ENCODE peak calls at places on chromosomes 1 and 21, in five cellular contexts. One of them, this sample, is unnamed.

GRCh38 chr1:151868404-151868980 is 15.0 kb upstream of the THEM5 start:
- DNase-seq in transverse colon: no peak
- DNase-seq in PC-3: no peak
- DNase-seq in tibial nerve: no peak
- DNase-seq in fibroblast of lung: no peak
- DNase-seq in this sample: no peak

GRCh38 chr1:201737350-201738060 is 91.5 kb upstream of the IPO9 start:
- DNase-seq in PC-3: no peak
- DNase-seq in tibial nerve: no peak
- DNase-seq in transverse colon: peak
- DNase-seq in fibroblast of lung: peak
- DNase-seq in this sample: peak

GRCh38 chr1:25642710-25643109 is 26.1 kb downstream of the MAN1C1 start:
- DNase-seq in transverse colon: peak
- DNase-seq in PC-3: no peak
- DNase-seq in fibroblast of lung: peak
- DNase-seq in tibial nerve: no peak
- DNase-seq in this sample: no peak

GRCh38 chr1:182205378-182206022 is 144.0 kb upstream of the ZNF648 start:
- DNase-seq in transverse colon: no peak
- DNase-seq in PC-3: no peak
- DNase-seq in tibial nerve: no peak
- DNase-seq in fibroblast of lung: no peak
- DNase-seq in this sample: no peak

GRCh38 chr21:43345746-43346409 is 81.1 kb downstream of the SIK1 start:
- DNase-seq in tibial nerve: no peak
- DNase-seq in transverse colon: no peak
- DNase-seq in fibroblast of lung: peak
- DNase-seq in PC-3: peak
- DNase-seq in this sample: no peak

GRCh38 chr1:204624631-204625216 is 60.8 kb downstream of the LRRN2 start:
- DNase-seq in PC-3: no peak
- DNase-seq in tibial nerve: no peak
- DNase-seq in fibroblast of lung: no peak
- DNase-seq in transverse colon: no peak
- DNase-seq in this sample: no peak

GRCh38 chr1:101302831-101303511 is 66.2 kb downstream of the S1PR1 start:
- DNase-seq in fibroblast of lung: peak
- DNase-seq in PC-3: no peak
- DNase-seq in transverse colon: no peak
- DNase-seq in tibial nerve: no peak
- DNase-seq in this sample: no peak

GRCh38 chr1:185249563-185249962 is 67.5 kb downstream of the IVNS1ABP start:
- DNase-seq in PC-3: no peak
- DNase-seq in tibial nerve: no peak
- DNase-seq in fibroblast of lung: no peak
- DNase-seq in transverse colon: no peak
- DNase-seq in this sample: no peak

GRCh38 chr21:37219766-37220432 is 47.2 kb downstream of the VPS26C start:
- DNase-seq in fibroblast of lung: peak
- DNase-seq in tibial nerve: no peak
- DNase-seq in PC-3: no peak
- DNase-seq in transverse colon: no peak
- DNase-seq in this sample: no peak
- H3K4me3 ChIP-seq in fibroblast of lung: peak
- H3K4me3 ChIP-seq in tibial nerve: peak
- H3K4me3 ChIP-seq in PC-3: peak
- H3K4me3 ChIP-seq in transverse colon: no peak
- H3K4me3 ChIP-seq in this sample: peak

DNA sequence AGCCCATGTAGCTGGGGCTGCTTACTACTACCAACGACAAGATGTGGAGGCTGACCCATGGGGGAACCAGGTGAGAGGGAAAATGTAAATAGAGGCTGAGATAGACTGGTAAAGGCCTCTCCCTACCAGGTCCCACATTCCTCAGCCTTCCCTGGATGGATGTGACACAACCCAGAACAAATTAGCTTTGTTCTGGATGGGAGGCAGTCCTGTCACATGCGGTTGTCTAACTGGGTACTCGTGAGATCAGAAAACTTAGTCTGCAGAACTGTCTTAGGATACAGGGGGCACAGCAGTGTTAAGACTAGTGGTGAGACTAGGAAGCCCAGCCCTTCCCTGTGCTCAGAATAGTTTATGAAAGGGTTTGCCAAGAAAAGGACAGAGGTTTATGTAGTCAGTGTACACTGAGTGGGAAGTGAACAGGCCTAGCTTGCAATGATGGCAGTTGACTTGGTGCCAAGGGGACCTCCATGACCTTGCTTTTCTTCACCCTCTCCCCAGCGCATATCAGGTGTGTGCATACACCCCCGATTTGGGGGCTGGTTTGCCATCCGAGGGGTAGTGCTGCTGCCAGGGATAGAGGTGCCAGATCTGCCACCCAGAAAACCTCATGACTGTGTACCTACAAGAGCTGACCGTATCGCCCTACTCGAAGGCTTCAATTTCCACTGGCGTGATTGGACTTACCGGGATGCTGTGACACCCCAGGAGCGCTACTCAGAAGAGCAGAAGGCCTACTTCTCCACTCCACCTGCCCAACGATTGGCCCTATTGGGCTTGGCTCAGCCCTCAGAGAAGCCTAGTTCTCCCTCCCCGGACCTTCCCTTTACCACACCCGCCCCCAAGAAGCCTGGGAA is 8.4 kb downstream of the MMACHC start:
- DNase-seq in fibroblast of lung: no peak
- DNase-seq in transverse colon: no peak
- DNase-seq in PC-3: no peak
- DNase-seq in tibial nerve: no peak
- DNase-seq in this sample: no peak
- TF ChIP-seq CTCF in fibroblast of lung: peak
- TF ChIP-seq CTCF in transverse colon: no peak
- TF ChIP-seq CTCF in PC-3: peak
- TF ChIP-seq CTCF in tibial nerve: no peak
- TF ChIP-seq CTCF in this sample: no peak

DNA sequence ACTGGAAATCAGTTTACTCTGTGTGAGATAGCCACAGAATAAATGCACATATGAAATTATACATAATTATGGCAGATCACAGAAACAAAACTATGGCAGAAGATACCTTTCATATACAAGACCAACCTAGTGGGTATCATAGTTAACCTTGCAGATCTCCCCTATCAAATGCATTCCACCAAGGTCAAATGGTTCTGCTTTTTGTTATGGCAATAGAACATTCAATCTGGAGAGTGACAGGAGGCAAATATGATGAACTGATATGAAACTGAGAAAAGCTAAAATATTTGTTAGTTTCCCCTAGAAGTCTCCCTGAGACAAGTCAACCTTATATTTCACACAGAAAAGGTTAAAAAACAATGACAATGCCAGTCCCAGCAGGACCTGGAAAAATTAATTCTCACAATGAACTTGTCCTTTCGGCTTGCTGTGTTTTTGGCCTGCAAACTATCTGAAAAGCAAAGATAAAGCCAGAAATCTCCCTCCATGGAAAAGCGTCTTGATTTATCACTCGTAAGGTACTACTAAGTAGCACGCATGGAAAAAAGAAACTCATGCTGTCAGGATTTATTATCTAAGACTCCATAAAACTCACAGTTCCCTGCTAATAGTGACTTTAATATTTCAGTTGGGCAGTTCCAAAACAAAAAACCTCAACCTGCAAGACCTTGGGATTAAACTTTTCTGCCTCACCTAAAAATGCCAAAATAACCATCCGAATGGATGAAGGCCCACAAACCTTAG is 174.3 kb downstream of the TGFBR3 start:
- DNase-seq in PC-3: no peak
- DNase-seq in fibroblast of lung: no peak
- DNase-seq in transverse colon: no peak
- DNase-seq in tibial nerve: no peak
- DNase-seq in this sample: no peak
- H3K4me3 ChIP-seq in PC-3: no peak
- H3K4me3 ChIP-seq in fibroblast of lung: no peak
- H3K4me3 ChIP-seq in transverse colon: no peak
- H3K4me3 ChIP-seq in tibial nerve: no peak
- H3K4me3 ChIP-seq in this sample: no peak

DNA sequence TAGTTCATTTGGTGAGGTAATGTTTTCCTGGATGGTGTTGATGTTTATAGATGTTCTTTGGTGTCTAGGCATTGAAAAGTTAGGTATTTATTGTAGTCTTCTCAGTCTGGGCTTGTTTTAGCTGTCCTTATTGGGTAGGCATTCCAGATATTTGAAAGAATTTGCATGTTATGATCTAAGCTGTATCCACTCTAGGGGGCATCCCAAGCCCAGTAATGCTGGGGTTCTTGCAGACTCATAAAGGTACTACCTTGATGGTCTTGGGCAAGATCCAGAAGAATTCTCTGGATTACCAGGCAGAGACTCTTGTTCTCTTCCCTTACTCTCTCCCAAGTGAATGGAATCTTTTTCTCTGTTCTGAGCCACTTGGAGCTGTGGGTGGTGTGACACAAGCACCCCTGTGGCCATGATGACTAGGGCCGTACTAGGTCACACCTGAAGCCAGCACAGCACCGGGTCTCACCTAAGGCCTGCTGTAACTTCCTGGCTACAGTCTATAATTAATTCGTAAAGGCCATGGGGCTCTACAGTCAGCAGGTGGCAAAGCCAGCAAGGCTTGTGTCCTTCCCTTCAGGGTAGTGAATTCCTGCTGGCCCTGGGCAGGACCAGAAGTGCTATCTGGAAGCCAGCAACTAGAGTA is 74.8 kb upstream of the PDE4B start:
- DNase-seq in transverse colon: no peak
- DNase-seq in fibroblast of lung: peak
- DNase-seq in PC-3: peak
- DNase-seq in tibial nerve: no peak
- DNase-seq in this sample: peak
- TF ChIP-seq CTCF in transverse colon: no peak
- TF ChIP-seq CTCF in fibroblast of lung: peak
- TF ChIP-seq CTCF in PC-3: peak
- TF ChIP-seq CTCF in tibial nerve: no peak
- TF ChIP-seq CTCF in this sample: peak

DNA sequence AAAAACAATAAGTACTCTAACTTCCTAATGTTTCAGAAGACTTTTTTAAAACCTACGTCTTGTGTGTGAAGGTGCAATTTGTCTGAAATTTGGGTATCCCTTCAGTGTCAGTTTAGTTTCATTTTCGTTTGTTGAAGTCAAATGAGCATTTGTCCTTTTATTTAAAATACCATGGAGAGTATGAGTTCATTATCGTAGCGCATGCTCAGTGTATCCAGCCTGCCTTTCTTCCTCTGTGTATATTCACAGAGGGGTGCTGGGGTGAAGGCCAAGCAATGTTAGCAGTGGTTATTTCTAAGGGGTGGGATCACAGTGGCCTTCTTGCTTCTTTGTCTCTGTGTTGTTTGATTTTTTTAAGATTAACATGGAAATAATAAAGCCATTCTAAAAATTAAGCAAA is 43.2 kb downstream of the CNN3 start:
- DNase-seq in tibial nerve: no peak
- DNase-seq in transverse colon: no peak
- DNase-seq in PC-3: no peak
- DNase-seq in fibroblast of lung: peak
- DNase-seq in this sample: no peak
- H3K4me3 ChIP-seq in tibial nerve: peak
- H3K4me3 ChIP-seq in transverse colon: no peak
- H3K4me3 ChIP-seq in PC-3: no peak
- H3K4me3 ChIP-seq in fibroblast of lung: no peak
- H3K4me3 ChIP-seq in this sample: no peak

DNA sequence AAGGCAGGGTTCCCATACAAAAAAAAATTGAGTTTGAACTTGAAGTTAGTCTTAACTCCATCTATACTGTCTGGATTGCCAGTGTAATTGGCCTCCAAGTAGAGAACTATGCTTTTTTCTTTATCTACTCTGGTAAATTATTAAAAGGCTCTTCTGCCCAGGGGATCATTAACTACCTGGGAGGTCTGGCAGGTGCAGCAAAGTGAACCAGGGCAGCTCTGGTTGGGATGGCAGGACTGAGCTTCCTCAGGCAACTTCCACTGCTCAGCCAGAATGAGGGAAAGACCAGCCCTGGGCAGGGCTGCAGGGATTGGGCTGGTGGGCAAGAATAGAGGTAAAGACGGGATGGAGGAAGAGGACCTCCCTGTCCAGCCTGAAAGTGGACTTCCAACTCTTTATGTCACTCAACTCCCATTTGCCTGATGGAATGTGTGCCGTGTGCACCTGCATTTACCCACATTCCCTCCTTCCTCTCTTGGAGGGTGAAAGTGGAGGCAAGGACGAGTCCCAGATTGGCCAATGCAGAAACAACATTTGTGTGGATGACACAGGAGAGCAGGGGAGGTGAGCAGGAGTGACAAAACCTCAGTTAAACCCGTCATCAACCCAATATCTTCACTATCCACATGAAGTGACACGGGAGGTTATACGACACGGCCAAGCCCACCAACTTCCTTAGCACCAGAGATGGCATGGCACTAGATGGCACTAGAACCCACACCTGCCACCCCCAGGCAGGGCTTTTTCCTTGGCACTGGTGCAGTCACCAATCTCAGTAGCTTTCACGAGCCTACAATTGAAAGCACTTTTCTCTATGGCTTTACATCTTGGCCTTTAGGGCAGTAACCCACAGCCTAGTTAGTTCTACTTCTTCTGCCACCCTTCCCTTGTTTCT is 25.2 kb downstream of the CCN1 start:
- DNase-seq in fibroblast of lung: no peak
- DNase-seq in transverse colon: no peak
- DNase-seq in tibial nerve: no peak
- DNase-seq in PC-3: peak
- DNase-seq in this sample: no peak
- TF ChIP-seq CTCF in fibroblast of lung: no peak
- TF ChIP-seq CTCF in transverse colon: no peak
- TF ChIP-seq CTCF in tibial nerve: no peak
- TF ChIP-seq CTCF in PC-3: peak
- TF ChIP-seq CTCF in this sample: no peak

This sample was measured in AG04449.